ENCODE peak calls at places on chromosomes 7 and 10, in four cellular contexts. One of them, this sample, is unnamed.

GRCh38 chr10:78742730-78743615 is 325.8 kb upstream of the ZMIZ1 start:
- DNase-seq in HCT116: no peak
- DNase-seq in uterus: no peak
- DNase-seq in prostate gland: peak
- DNase-seq in this sample: no peak

GRCh38 chr7:2993868-2994267 is 49.8 kb downstream of the CARD11 start:
- DNase-seq in prostate gland: peak
- DNase-seq in uterus: no peak
- DNase-seq in HCT116: no peak
- DNase-seq in this sample: no peak

GRCh38 chr7:112131016-112131415 is 75.2 kb downstream of the DOCK4 start:
- DNase-seq in HCT116: no peak
- DNase-seq in prostate gland: no peak
- DNase-seq in uterus: no peak
- DNase-seq in this sample: no peak

GRCh38 chr10:103696411-103697145 is 158.8 kb downstream of the SH3PXD2A start:
- DNase-seq in uterus: peak
- DNase-seq in prostate gland: no peak
- DNase-seq in HCT116: peak
- DNase-seq in this sample: no peak

GRCh38 chr10:71272122-71272771 is 46.8 kb upstream of the SLC29A3 start:
- DNase-seq in uterus: no peak
- DNase-seq in HCT116: no peak
- DNase-seq in prostate gland: no peak
- DNase-seq in this sample: no peak

GRCh38 chr10:80529604-80530003 is 8.1 kb upstream of the SH2D4B start:
- DNase-seq in prostate gland: no peak
- DNase-seq in uterus: no peak
- DNase-seq in HCT116: no peak
- DNase-seq in this sample: no peak

GRCh38 chr7:140269004-140269638 is 92.3 kb upstream of the KDM7A start:
- DNase-seq in uterus: no peak
- DNase-seq in HCT116: no peak
- DNase-seq in prostate gland: no peak
- DNase-seq in this sample: no peak

GRCh38 chr7:155568961-155569360 is 22.6 kb upstream of the CNPY1 start:
- DNase-seq in uterus: no peak
- DNase-seq in prostate gland: no peak
- DNase-seq in HCT116: no peak
- DNase-seq in this sample: no peak

GRCh38 chr10:130927157-130927556 is 384.4 kb downstream of the TCERG1L start:
- DNase-seq in uterus: no peak
- DNase-seq in prostate gland: no peak
- DNase-seq in HCT116: no peak
- DNase-seq in this sample: no peak

GRCh38 chr7:69598487-69599148 is 343 bp downstream of the AUTS2 start:
- DNase-seq in uterus: peak
- DNase-seq in HCT116: no peak
- DNase-seq in prostate gland: peak
- DNase-seq in this sample: peak

GRCh38 chr7:76230214-76230613 is 28.5 kb downstream of the SRRM3 start:
- DNase-seq in HCT116: no peak
- DNase-seq in prostate gland: no peak
- DNase-seq in uterus: no peak
- DNase-seq in this sample: no peak

GRCh38 chr10:118108194-118109026 is 61.7 kb upstream of the RAB11FIP2 start:
- DNase-seq in uterus: peak
- DNase-seq in prostate gland: peak
- DNase-seq in HCT116: no peak
- DNase-seq in this sample: no peak

GRCh38 chr10:93468532-93469213 is 13.5 kb downstream of the MYOF start:
- DNase-seq in uterus: peak
- DNase-seq in HCT116: peak
- DNase-seq in prostate gland: no peak
- DNase-seq in this sample: no peak

GRCh38 chr7:4018917-4019316 is 663.2 kb upstream of the FOXK1 start:
- DNase-seq in prostate gland: no peak
- DNase-seq in HCT116: no peak
- DNase-seq in uterus: no peak
- DNase-seq in this sample: no peak

GRCh38 chr10:73432646-73433537 is 469 bp downstream of the MSS51 start:
- DNase-seq in prostate gland: no peak
- DNase-seq in HCT116: no peak
- DNase-seq in uterus: no peak
- DNase-seq in this sample: no peak

GRCh38 chr10:107391901-107392300 is 227.4 kb upstream of the SORCS1 start:
- DNase-seq in prostate gland: no peak
- DNase-seq in uterus: no peak
- DNase-seq in HCT116: no peak
- DNase-seq in this sample: no peak

GRCh38 chr10:12839941-12840611 is 161.4 kb downstream of the CCDC3 start:
- DNase-seq in prostate gland: no peak
- DNase-seq in HCT116: no peak
- DNase-seq in uterus: no peak
- DNase-seq in this sample: no peak

GRCh38 chr7:142855756-142856564 is 1.1 kb downstream of the EPHB6 start:
- DNase-seq in uterus: peak
- DNase-seq in prostate gland: peak
- DNase-seq in HCT116: no peak
- DNase-seq in this sample: peak

GRCh38 chr7:90320418-90320800 is 695 bp downstream of the FAM237B start:
- DNase-seq in uterus: no peak
- DNase-seq in HCT116: no peak
- DNase-seq in prostate gland: no peak
- DNase-seq in this sample: no peak

GRCh38 chr10:36182059-36182654 is 540.1 kb upstream of the FZD8 start:
- DNase-seq in uterus: no peak
- DNase-seq in prostate gland: no peak
- DNase-seq in HCT116: no peak
- DNase-seq in this sample: no peak

GRCh38 chr7:12554421-12554820 is 16.1 kb upstream of the SCIN start:
- DNase-seq in prostate gland: no peak
- DNase-seq in uterus: no peak
- DNase-seq in HCT116: no peak
- DNase-seq in this sample: no peak

GRCh38 chr7:80583901-80584300 is 54.5 kb upstream of the CD36 start:
- DNase-seq in prostate gland: no peak
- DNase-seq in uterus: no peak
- DNase-seq in HCT116: no peak
- DNase-seq in this sample: no peak

GRCh38 chr7:78716876-78717275 is 736.6 kb downstream of the MAGI2 start:
- DNase-seq in uterus: no peak
- DNase-seq in HCT116: no peak
- DNase-seq in prostate gland: no peak
- DNase-seq in this sample: no peak

DNA sequence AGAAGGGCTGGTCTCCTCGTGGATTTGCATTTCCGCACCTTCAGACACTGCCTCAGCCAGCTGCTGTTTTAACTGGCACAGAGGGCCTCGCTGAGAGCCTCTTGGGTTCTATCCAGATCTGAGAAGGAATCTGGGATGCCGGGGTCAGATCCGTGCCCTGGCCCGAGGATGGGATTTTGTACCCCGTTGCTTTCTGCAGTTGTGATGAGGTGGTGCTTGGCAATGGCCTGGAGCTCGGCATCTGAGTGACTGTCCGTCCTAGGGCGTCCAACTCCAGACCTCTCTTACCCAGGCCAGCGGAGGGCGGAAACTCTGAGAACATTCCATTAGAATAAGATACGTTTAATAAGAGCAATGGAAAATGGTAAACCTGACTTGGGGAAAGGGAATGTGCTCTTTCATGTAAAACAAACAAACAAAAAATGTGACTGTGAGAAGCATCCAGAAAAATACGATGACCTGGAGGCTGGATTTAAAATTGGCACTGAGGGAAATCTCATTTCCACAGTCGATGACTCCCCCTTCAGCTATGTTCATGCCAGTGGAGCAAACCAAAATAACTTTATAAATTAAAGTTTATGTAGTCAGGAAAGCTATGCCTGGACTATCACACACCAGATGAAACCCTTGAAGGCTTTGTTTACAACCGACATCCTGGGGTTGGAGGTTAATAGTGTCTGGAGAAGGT is 39.6 kb downstream of the GRK5 start:
- DNase-seq in HCT116: no peak
- DNase-seq in prostate gland: no peak
- DNase-seq in uterus: peak
- DNase-seq in this sample: no peak
- TF ChIP-seq POLR2A in HCT116: no peak
- TF ChIP-seq POLR2A in prostate gland: no peak
- TF ChIP-seq POLR2A in uterus: no peak
- TF ChIP-seq POLR2A in this sample: no peak

GRCh38 chr7:73732397-73732796 is 6.2 kb downstream of the ABHD11 start:
- DNase-seq in HCT116: no peak
- DNase-seq in prostate gland: no peak
- DNase-seq in uterus: no peak
- DNase-seq in this sample: no peak

GRCh38 chr7:73735526-73735905 is 3.1 kb downstream of the ABHD11 start:
- DNase-seq in HCT116: no peak
- DNase-seq in prostate gland: no peak
- DNase-seq in uterus: no peak
- DNase-seq in this sample: no peak

GRCh38 chr7:73737491-73738219 is 947 bp downstream of the ABHD11 start:
- DNase-seq in prostate gland: no peak
- DNase-seq in HCT116: no peak
- DNase-seq in uterus: no peak
- DNase-seq in this sample: no peak

GRCh38 chr7:73736885-73737284 is 1.7 kb downstream of the ABHD11 start:
- DNase-seq in uterus: no peak
- DNase-seq in prostate gland: no peak
- DNase-seq in HCT116: no peak
- DNase-seq in this sample: no peak

DNA sequence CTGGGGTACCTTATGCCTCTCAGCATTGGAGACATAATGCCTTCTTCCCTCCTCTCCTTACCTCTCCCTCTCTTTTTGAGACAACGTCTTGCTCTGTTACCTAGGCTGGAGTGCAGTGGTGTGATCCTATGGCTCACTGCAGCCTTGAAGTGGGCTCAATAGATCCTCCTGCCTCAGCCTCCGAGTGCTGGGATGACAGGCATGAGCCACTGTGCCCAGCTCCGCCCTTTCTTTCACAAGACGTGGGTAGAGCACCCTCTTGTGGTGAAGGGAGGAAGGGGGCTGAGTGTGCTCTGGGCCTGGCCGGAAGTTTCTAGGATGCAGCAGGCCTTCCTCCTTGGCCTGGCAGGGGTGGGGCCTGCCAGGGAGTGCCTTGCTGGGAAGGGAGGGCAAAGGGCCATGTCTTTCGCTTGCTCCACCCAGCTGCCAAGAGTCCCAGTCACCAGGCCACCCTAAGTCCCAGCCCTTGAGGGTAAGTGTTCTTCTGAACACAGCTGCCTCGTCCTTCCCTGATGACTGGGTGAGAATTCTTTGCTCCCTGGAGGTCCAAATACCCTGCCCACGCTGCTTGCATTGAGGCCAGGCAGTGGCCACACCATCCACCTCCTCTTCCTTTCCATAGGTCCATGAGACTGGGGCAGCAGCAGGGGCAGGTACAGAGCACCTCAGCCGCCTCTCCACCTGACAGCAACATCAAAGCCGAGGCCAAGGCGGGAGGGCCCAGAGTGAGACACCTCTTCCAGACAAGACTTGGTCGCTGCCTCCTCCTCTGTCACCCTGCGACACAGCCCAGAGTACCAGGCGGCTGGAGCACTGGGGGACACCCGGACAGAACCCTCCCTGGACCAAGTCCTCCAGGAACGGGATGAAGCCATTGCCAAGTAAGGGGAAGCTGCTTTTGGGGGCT is 3.7 kb downstream of the ABHD11 start:
- DNase-seq in prostate gland: peak
- DNase-seq in HCT116: peak
- DNase-seq in uterus: peak
- DNase-seq in this sample: peak
- TF ChIP-seq POLR2A in prostate gland: peak
- TF ChIP-seq POLR2A in HCT116: peak
- TF ChIP-seq POLR2A in uterus: no peak
- TF ChIP-seq POLR2A in this sample: no peak

DNA sequence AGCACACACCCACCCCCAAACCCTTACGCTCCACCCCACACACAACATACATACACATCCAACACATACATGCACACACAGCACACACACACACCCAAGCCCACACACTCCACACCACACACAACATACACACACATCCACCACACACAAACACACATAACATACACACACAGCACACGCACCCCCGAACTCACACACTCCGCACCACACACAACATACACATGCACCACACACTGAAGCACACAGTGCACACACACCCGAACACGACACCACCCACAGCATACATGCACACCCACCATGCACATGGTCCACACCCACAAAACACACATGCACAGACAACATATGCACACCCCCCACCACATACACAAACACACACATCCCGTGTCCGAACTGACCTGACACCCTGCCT is 2.0 kb downstream of the PRAP1 start:
- DNase-seq in uterus: no peak
- DNase-seq in prostate gland: no peak
- DNase-seq in HCT116: no peak
- DNase-seq in this sample: no peak
- TF ChIP-seq POLR2A in uterus: no peak
- TF ChIP-seq POLR2A in prostate gland: no peak
- TF ChIP-seq POLR2A in HCT116: no peak
- TF ChIP-seq POLR2A in this sample: no peak

GRCh38 chr7:151082151-151083070 is 882 bp downstream of the TMUB1 start:
- DNase-seq in prostate gland: no peak
- DNase-seq in uterus: peak
- DNase-seq in HCT116: no peak
- DNase-seq in this sample: no peak

GRCh38 chr7:151083071-151083823 is at the start of gene TMUB1:
- DNase-seq in uterus: peak
- DNase-seq in HCT116: no peak
- DNase-seq in prostate gland: peak
- DNase-seq in this sample: peak

GRCh38 chr7:151080522-151081169 is at the start of gene FASTK:
- DNase-seq in uterus: peak
- DNase-seq in prostate gland: peak
- DNase-seq in HCT116: peak
- DNase-seq in this sample: peak

GRCh38 chr7:151080091-151080521 is 503 bp downstream of the FASTK start:
- DNase-seq in prostate gland: no peak
- DNase-seq in uterus: peak
- DNase-seq in HCT116: no peak
- DNase-seq in this sample: no peak

GRCh38 chr7:151081170-151082101 is 827 bp upstream of the FASTK start:
- DNase-seq in uterus: peak
- DNase-seq in HCT116: no peak
- DNase-seq in prostate gland: no peak
- DNase-seq in this sample: no peak
- TF ChIP-seq POLR2A in uterus: no peak
- TF ChIP-seq POLR2A in HCT116: no peak
- TF ChIP-seq POLR2A in prostate gland: peak
- TF ChIP-seq POLR2A in this sample: no peak

GRCh38 chr7:43677864-43678263 is 51.5 kb downstream of the COA1 start:
- DNase-seq in prostate gland: no peak
- DNase-seq in uterus: no peak
- DNase-seq in HCT116: no peak
- DNase-seq in this sample: no peak
- TF ChIP-seq POLR2A in prostate gland: no peak
- TF ChIP-seq POLR2A in uterus: no peak
- TF ChIP-seq POLR2A in HCT116: no peak
- TF ChIP-seq POLR2A in this sample: no peak

GRCh38 chr7:45000096-45001032 is at the start of gene CCM2:
- DNase-seq in prostate gland: no peak
- DNase-seq in uterus: peak
- DNase-seq in HCT116: no peak
- DNase-seq in this sample: peak
- TF ChIP-seq POLR2A in prostate gland: no peak
- TF ChIP-seq POLR2A in uterus: no peak
- TF ChIP-seq POLR2A in HCT116: no peak
- TF ChIP-seq POLR2A in this sample: no peak